ENCODE peak calls at places on chromosomes 12 and 14, in seven cellular contexts. H is Caco-2, G is psoas muscle, U is transverse colon, N is aorta, F is kidney, C is pancreas. V is an unnamed sample.

GRCh38 chr14:59363545-59364226 is 101.5 kb downstream of the GPR135 start:
- DNase-seq in H (no peak), N (no peak), C (no peak), G (no peak), U (no peak), F (no peak), V (no peak)

GRCh38 chr14:21723431-21724045 is 49.9 kb upstream of the OR4E1 start:
- DNase-seq in F (no peak), U (peak; percentile 17), C (no peak), H (peak; percentile 45), N (no peak), G (no peak), V (no peak)

GRCh38 chr14:38211258-38211735 is 3.6 kb downstream of the SSTR1 start:
- DNase-seq in F (no peak), U (no peak), N (no peak), G (peak; percentile 24), C (peak; percentile 59), H (no peak), V (no peak)

GRCh38 chr12:102874819-102875218 is 42.2 kb downstream of the PAH start:
- DNase-seq in C (no peak), F (no peak), G (no peak), H (no peak), U (no peak), N (no peak), V (no peak)

GRCh38 chr14:34029921-34030334 is 79.1 kb upstream of the EGLN3 start:
- DNase-seq in F (no peak), H (no peak), N (peak; percentile 50), C (no peak), U (peak; percentile 21), G (peak; percentile 72), V (no peak)

GRCh38 chr14:104277416-104278213 is 139.2 kb downstream of the KIF26A start:
- DNase-seq in F (peak; percentile 43), G (peak; percentile 3), N (no peak), U (peak; percentile 4), C (peak; percentile 32), H (no peak), V (no peak)

GRCh38 chr12:55631743-55632142 is 4.9 kb upstream of the OR10P1 start:
- DNase-seq in C (no peak), H (no peak), F (no peak), N (no peak), G (no peak), U (no peak), V (no peak)

GRCh38 chr12:63930971-63931370 is 86.5 kb downstream of the SRGAP1 start:
- DNase-seq in G (no peak), C (no peak), F (no peak), N (no peak), H (no peak), U (no peak), V (no peak)

GRCh38 chr12:49288412-49288853 is 6.5 kb upstream of the PRPH start:
- DNase-seq in N (no peak), U (peak; percentile 58), C (peak; percentile 63), G (no peak), H (peak; percentile 75), F (peak; percentile 35), V (no peak)

GRCh38 chr14:38485011-38485410 is 229.1 kb upstream of the CLEC14A start:
- DNase-seq in N (no peak), U (no peak), C (no peak), F (no peak), H (no peak), G (no peak), V (no peak)

GRCh38 chr12:54460317-54460935 is 13.0 kb downstream of the GTSF1 start:
- DNase-seq in G (no peak), N (no peak), U (no peak), C (no peak), F (no peak), H (no peak), V (no peak)

GRCh38 chr14:58746261-58746660 is 108.5 kb downstream of the DACT1 start:
- DNase-seq in N (no peak), H (no peak), C (no peak), F (no peak), G (no peak), U (no peak), V (no peak)

GRCh38 chr12:42039146-42039545 is 105.5 kb downstream of the GXYLT1 start:
- DNase-seq in H (no peak), F (no peak), G (no peak), N (peak; percentile 51), U (no peak), C (no peak), V (no peak)

GRCh38 chr12:1908758-1909157 is 9.7 kb downstream of the CACNA2D4 start:
- DNase-seq in C (no peak), N (no peak), U (no peak), H (no peak), G (no peak), F (no peak), V (no peak)

GRCh38 chr12:1906579-1906978 is 11.9 kb downstream of the CACNA2D4 start:
- DNase-seq in G (no peak), H (peak; percentile 0), U (no peak), F (no peak), N (no peak), C (no peak), V (no peak)

GRCh38 chr12:1910468-1910867 is 8.0 kb downstream of the CACNA2D4 start:
- DNase-seq in N (no peak), H (no peak), G (no peak), F (no peak), U (no peak), C (no peak), V (no peak)

GRCh38 chr12:1907652-1908611 is 10.5 kb downstream of the CACNA2D4 start:
- DNase-seq in N (no peak), U (peak; percentile 49), F (peak; percentile 71), G (peak; percentile 48), H (peak; percentile 72), C (peak; percentile 68), V (no peak)

DNA sequence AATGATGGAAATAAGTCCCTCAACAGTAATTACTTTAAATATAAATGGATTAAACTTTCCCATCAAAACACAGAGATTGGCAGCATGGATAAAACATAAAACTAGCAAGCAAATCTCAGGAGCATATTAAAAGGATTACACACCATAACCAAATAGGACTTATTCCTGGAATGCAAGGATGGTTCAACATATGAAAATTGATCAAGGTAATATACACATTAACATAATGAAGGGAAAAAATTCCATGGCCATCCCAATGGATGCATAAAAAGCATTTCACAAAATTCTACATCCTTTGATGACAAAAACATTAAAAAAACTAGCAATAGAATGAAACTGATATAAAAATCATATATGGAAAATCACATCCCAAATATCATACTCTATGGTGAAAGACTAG is 13.6 kb downstream of the CACNA2D4 start:
- DNase-seq in C (no peak), H (peak; percentile 0), G (no peak), U (no peak), N (no peak), F (no peak), V (no peak)
- H3K9me3 ChIP-seq in C (no peaks in the 10 kb centered on the region), H (peaks cover 36% of the 10 kb centered on the region), G (peaks cover 24% of the 10 kb centered on the region), U (peaks cover 25% of the 10 kb centered on the region), N (no peaks in the 10 kb centered on the region), F (peaks cover 21% of the 10 kb centered on the region), V (no peaks in the 10 kb centered on the region)

GRCh38 chr14:68405959-68406358 is 386.9 kb downstream of the ZFP36L1 start:
- DNase-seq in C (no peak), N (no peak), H (no peak), G (no peak), U (no peak), F (no peak), V (no peak)
- H3K4me1 ChIP-seq in C (no peaks in the 10 kb centered on the region), N (peaks cover 15% of the 10 kb centered on the region), H (peaks cover 33% of the 10 kb centered on the region), G (peaks cover 28% of the 10 kb centered on the region), U (peaks cover 39% of the 10 kb centered on the region), F (peaks cover 22% of the 10 kb centered on the region), V (peaks cover 34% of the 10 kb centered on the region)

DNA sequence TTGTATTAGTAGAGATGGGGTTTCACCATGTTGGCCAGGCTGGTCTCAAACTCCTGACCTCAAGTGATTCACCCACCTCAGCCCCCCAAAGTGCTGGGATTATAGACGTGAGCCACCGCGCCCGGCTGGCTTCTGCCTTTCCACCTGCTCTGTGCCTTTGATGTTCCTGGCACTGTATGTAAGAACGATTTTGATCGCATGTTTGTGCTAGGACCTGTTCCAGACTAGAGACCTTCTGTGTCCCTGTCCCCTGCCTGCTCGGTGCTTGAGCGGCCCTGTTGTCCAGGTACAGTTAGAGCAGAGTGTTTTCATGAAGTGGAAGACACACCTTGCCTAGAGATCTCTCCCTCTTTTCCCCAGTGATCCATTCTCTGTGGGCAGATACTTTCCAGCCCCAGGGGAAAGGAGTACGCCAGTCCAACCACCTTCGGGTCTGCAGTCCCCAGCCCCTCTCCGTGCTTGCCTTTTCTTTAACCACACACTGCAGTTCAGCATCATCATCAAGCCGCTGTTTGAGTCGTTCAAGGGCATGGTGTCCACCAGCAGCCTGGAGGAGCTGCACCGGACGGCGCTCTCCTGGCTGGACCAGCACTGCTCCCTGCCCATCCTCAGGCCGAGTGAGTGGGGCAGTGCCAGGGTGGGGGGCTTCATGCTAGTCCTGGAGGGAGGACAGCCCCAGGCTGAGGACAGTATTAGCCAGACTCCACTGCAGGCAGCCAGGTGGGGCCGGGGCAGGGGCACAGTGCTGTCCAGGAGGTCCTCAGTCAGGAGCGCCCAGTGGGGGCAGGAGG is 33.4 kb downstream of the IL31 start:
- DNase-seq in G (no peak), N (no peak), C (no peak), H (no peak), F (no peak), U (no peak), V (no peak)
- H3K9me3 ChIP-seq in G (no peaks in the 10 kb centered on the region), N (no peaks in the 10 kb centered on the region), C (no peaks in the 10 kb centered on the region), H (no peaks in the 10 kb centered on the region), F (no peaks in the 10 kb centered on the region), U (no peaks in the 10 kb centered on the region), V (no peaks in the 10 kb centered on the region)

GRCh38 chr12:18797604-18798003 is 59.7 kb downstream of the CAPZA3 start:
- DNase-seq in U (no peak), H (no peak), N (no peak), G (no peak), F (no peak), C (no peak), V (no peak)

GRCh38 chr12:18799561-18799960 is 61.6 kb downstream of the CAPZA3 start:
- DNase-seq in C (no peak), N (no peak), G (no peak), U (no peak), F (no peak), H (no peak), V (no peak)

GRCh38 chr12:18799140-18799446 is 61.2 kb downstream of the CAPZA3 start:
- DNase-seq in H (no peak), G (no peak), N (no peak), C (no peak), U (no peak), F (no peak), V (no peak)

GRCh38 chr12:18794000-18794399 is 56.1 kb downstream of the CAPZA3 start:
- DNase-seq in G (no peak), C (no peak), H (no peak), N (no peak), U (no peak), F (no peak), V (no peak)

DNA sequence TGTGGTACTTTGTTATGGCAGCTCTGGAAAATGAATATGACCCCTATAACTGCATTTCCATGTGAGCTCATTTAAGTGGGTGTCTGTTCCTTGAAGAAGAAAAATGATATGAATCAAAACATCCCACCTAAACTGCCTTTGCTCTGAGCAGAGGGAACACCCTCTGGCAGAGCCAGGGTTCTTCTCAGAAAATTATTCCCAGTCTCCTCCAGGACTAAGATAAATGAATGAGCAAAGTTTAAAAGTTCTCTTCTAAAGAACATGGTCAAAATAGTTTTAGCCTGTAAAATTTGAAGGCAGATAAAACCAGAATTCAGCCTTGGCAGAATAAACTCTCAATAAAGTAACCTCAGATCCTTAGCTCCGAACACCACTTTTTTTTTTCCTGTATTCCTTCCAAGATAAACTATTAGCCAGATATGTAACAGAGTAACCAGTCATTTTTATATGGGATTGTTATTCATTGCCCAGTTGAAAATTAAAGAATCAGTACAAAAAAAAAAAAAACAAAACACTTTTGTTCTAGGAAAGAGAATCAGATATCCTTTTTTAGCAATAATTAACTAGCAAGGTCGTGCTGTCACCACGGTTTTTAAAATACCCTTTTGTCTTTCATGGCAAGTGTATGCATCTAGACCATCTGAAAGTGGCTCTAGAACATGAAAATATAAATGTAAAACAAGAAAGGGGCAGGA is 60.7 kb downstream of the CAPZA3 start:
- DNase-seq in H (no peak), N (no peak), C (no peak), U (no peak), F (no peak), G (no peak), V (no peak)
- H3K4me1 ChIP-seq in H (peaks cover 3% of the 10 kb centered on the region), N (no peaks in the 10 kb centered on the region), C (peaks cover 6% of the 10 kb centered on the region), U (peaks cover 4% of the 10 kb centered on the region), F (no peaks in the 10 kb centered on the region), G (no peaks in the 10 kb centered on the region), V (no peaks in the 10 kb centered on the region)

V was measured in vagina.